ENCODE peak calls at places on chromosomes 4 and X, in seven cellular contexts. Z, C, N, U, I, W and X are unnamed samples.

GRCh38 chr4:89000844-89001360 is 56.1 kb downstream of the FAM13A start:
- DNase-seq in W (no peak), N (peak; percentile 64), Z (no peak), I (no peak), C (no peak), U (no peak), X (peak; percentile 36)

GRCh38 chr4:144948009-144948408 is 150.0 kb downstream of the ANAPC10 start:
- DNase-seq in W (no peak), C (no peak), I (no peak), N (peak; percentile 36), U (no peak), Z (no peak), X (no peak)

GRCh38 chr4:113292371-113293042 is 243.1 kb downstream of the ANK2 start:
- DNase-seq in W (peak; percentile 59), Z (no peak), N (peak; percentile 30), C (no peak), I (no peak), U (no peak), X (no peak)

GRCh38 chr4:153341575-153342090 is 2.9 kb upstream of the MND1 start:
- DNase-seq in I (peak; percentile 86), C (no peak), Z (no peak), U (peak; percentile 35), W (no peak), N (peak; percentile 67), X (no peak)

GRCh38 chrX:8743126-8743732 is 11.3 kb upstream of the ANOS1 start:
- DNase-seq in N (no peak), U (no peak), Z (peak; percentile 63), W (peak; percentile 66), I (peak; percentile 39), C (peak; percentile 63), X (no peak)

GRCh38 chrX:68511255-68511654 is 12.4 kb downstream of the YIPF6 start:
- DNase-seq in W (no peak), N (peak; percentile 20), Z (no peak), I (peak; percentile 49), U (no peak), C (peak; percentile 16), X (no peak)

GRCh38 chr4:101347267-101347556 is at the start of gene PPP3CA:
- DNase-seq in N (no peak), Z (no peak), W (no peak), C (no peak), U (no peak), I (no peak), X (no peak)

GRCh38 chr4:7649741-7650531 is 215.2 kb upstream of the PSAPL1 start:
- DNase-seq in C (peak; percentile 47), U (peak; percentile 7), N (peak; percentile 99), Z (peak; percentile 28), W (peak; percentile 78), I (peak; percentile 67), X (no peak)

GRCh38 chr4:108838451-108838850 is 75.6 kb upstream of the ETNPPL start:
- DNase-seq in U (no peak), Z (no peak), I (no peak), C (no peak), N (no peak), W (no peak), X (no peak)

GRCh38 chr4:140707325-140707724 is 48.9 kb downstream of the TBC1D9 start:
- DNase-seq in I (peak; percentile 53), U (no peak), N (no peak), W (no peak), C (no peak), Z (no peak), X (no peak)

GRCh38 chrX:107672955-107673378 is 44.7 kb downstream of the PRPS1 start:
- DNase-seq in Z (peak; percentile 61), W (peak; percentile 78), U (peak; percentile 63), I (peak; percentile 83), C (peak; percentile 80), N (peak; percentile 70), X (peak; percentile 32)

GRCh38 chr4:32025840-32026459 is 1305.8 kb downstream of the PCDH7 start:
- DNase-seq in C (no peak), N (peak; percentile 60), I (no peak), W (no peak), U (peak; percentile 74), Z (no peak), X (no peak)

GRCh38 chr4:135485371-135485770 is 1283.8 kb upstream of the PABPC4L start:
- DNase-seq in U (no peak), C (no peak), N (peak; percentile 64), W (no peak), Z (no peak), I (no peak), X (no peak)

GRCh38 chrX:96181571-96181970 is 503.1 kb upstream of the DIAPH2 start:
- DNase-seq in Z (no peak), I (no peak), W (no peak), C (no peak), U (no peak), N (no peak), X (no peak)

GRCh38 chr4:169976951-169977350 is 49.2 kb downstream of the MFAP3L start:
- DNase-seq in C (no peak), U (no peak), Z (no peak), I (no peak), W (no peak), N (no peak), X (no peak)

GRCh38 chrX:23822397-23822796 is 39.4 kb downstream of the SAT1 start:
- DNase-seq in U (no peak), C (no peak), Z (no peak), I (no peak), W (no peak), N (peak; percentile 45), X (no peak)

GRCh38 chrX:40476958-40477357 is 103.8 kb upstream of the ATP6AP2 start:
- DNase-seq in N (no peak), I (no peak), Z (no peak), C (no peak), W (no peak), U (no peak), X (no peak)

GRCh38 chr4:102129810-102130209 is 215.5 kb downstream of the SLC39A8 start:
- DNase-seq in I (no peak), C (no peak), Z (no peak), U (no peak), N (no peak), W (no peak), X (no peak)

GRCh38 chrX:130171446-130172126 is at the start of gene RAB33A:
- DNase-seq in I (no peak), U (no peak), Z (peak; percentile 25), N (peak; percentile 28), C (peak; percentile 23), W (peak; percentile 53), X (no peak)

GRCh38 chrX:40544343-40545250 is 36.2 kb upstream of the ATP6AP2 start:
- DNase-seq in U (no peak), I (no peak), C (no peak), N (peak; percentile 14), Z (no peak), W (no peak), X (no peak)